ENCODE peak calls at places on chromosomes 5 and 9, in five cellular contexts. K is OCI-LY7, X is choroid plexus epithelial cell, Q is fibroblast of lung, G is fibroblast of villous mesenchyme. N is an unnamed sample.

GRCh38 chr5:140565024-140565779 is 574 bp downstream of the SLC35A4 start:
- DNase-seq in K (peak), X (peak), Q (peak), G (peak), N (no peak)

GRCh38 chr9:70425192-70425591 is 10.7 kb upstream of the KLF9 start:
- DNase-seq in K (no peak), X (no peak), Q (no peak), G (no peak), N (no peak)

GRCh38 chr9:36322462-36322861 is 64.2 kb upstream of the GNE start:
- DNase-seq in K (no peak), X (no peak), Q (no peak), G (no peak), N (no peak)

GRCh38 chr9:27528278-27528885 is 1.2 kb downstream of the MOB3B start:
- DNase-seq in K (no peak), X (peak), Q (peak), G (peak), N (no peak)

GRCh38 chr9:4507731-4508130 is 17.5 kb downstream of the SLC1A1 start:
- DNase-seq in K (no peak), X (no peak), Q (no peak), G (no peak), N (no peak)

GRCh38 chr5:143086851-143087637 is 316.4 kb downstream of the NR3C1 start:
- DNase-seq in K (no peak), X (peak), Q (peak), G (peak), N (no peak)

GRCh38 chr9:14547245-14548060 is 145.8 kb downstream of the ZDHHC21 start:
- DNase-seq in K (no peak), X (no peak), Q (no peak), G (no peak), N (no peak)

GRCh38 chr5:139848508-139849100 is 53.0 kb downstream of the PSD2 start:
- DNase-seq in K (no peak), X (no peak), Q (no peak), G (no peak), N (no peak)

GRCh38 chr9:35826071-35826701 is 2.3 kb downstream of the FAM221B start:
- DNase-seq in K (peak), X (peak), Q (peak), G (peak), N (peak)

GRCh38 chr9:131854906-131855504 is 115.1 kb upstream of the RAPGEF1 start:
- DNase-seq in K (no peak), X (peak), Q (peak), G (peak), N (no peak)

GRCh38 chr9:37902804-37903580 is 935 bp downstream of the SLC25A51 start:
- DNase-seq in K (peak), X (peak), Q (peak), G (peak), N (peak)

GRCh38 chr5:142102980-142103379 is 5.6 kb upstream of the NDFIP1 start:
- DNase-seq in K (no peak), X (no peak), Q (no peak), G (no peak), N (no peak)

GRCh38 chr5:149550608-149551226 is 522 bp downstream of the CSNK1A1 start:
- DNase-seq in K (peak), X (peak), Q (no peak), G (peak), N (no peak)

GRCh38 chr9:26735160-26735559 is 157.4 kb downstream of the CAAP1 start:
- DNase-seq in K (no peak), X (no peak), Q (no peak), G (no peak), N (no peak)

GRCh38 chr5:89065919-89066318 is 182.9 kb upstream of the MEF2C start:
- DNase-seq in K (no peak), X (no peak), Q (no peak), G (no peak), N (peak)

GRCh38 chr5:148455055-148455675 is 71.4 kb downstream of the FBXO38 start:
- DNase-seq in K (no peak), X (peak), Q (peak), G (peak), N (no peak)

GRCh38 chr5:120803282-120803681 is 339.2 kb downstream of the PRR16 start:
- DNase-seq in K (no peak), X (peak), Q (peak), G (peak), N (no peak)

GRCh38 chr5:140555747-140556312 is 1.4 kb downstream of the SRA1 start:
- DNase-seq in K (peak), X (no peak), Q (no peak), G (no peak), N (no peak)

GRCh38 chr9:30524311-30524710 is 1860.1 kb upstream of the ACO1 start:
- DNase-seq in K (no peak), X (no peak), Q (no peak), G (no peak), N (no peak)

GRCh38 chr9:77291714-77292113 is 114.4 kb downstream of the VPS13A start:
- DNase-seq in K (peak), X (peak), Q (peak), G (peak), N (no peak)

GRCh38 chr9:120904061-120904998 is 22.3 kb downstream of the TRAF1 start:
- DNase-seq in K (peak), X (no peak), Q (no peak), G (no peak), N (no peak)

GRCh38 chr9:91421022-91421765 is 2.4 kb downstream of the NFIL3 start:
- DNase-seq in K (no peak), X (peak), Q (peak), G (peak), N (no peak)

DNA sequence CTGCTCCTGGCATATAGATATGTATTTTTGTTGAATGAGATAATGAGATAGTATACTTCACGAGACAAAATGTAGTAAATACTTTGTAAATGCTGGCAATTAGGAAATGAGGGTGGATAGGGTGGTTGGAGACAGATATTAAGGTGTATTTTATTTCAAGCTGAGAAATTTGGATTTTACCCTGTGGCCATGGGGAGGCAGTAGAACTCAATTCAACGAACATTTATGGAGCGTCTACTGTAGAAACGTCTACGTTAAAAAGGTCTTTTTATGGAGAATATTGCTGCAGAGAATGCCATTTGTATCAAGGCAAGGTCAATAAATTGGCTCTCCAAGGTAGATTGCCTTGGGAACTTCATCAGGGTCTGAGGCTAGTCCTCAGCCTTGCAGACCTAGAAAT is 21.5 kb upstream of the RALGPS1 start:
- DNase-seq in K (peak), X (peak), Q (no peak), G (no peak), N (no peak)
- TF ChIP-seq CTCF in K (peak), X (peak), Q (peak), G (no peak), N (peak)

DNA sequence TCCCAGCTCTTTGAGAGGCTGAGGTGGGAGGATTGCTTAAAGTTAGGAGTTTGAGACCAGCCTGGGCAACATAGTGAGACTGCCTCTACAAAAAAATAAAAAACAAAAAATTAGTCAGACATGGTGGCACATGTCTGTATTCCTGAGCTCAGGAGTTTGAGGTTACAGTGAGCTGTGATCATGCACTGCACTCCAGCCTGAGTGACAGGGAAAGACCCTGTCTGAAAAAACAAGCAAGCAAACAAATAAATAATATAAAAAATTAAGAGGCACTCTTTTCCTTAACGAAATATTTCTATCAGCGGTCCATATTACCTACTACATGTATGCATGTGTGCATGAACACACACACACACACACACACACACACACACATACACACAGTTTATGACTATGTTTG is 20.9 kb upstream of the FOCAD start:
- DNase-seq in K (no peak), X (no peak), Q (no peak), G (no peak), N (no peak)
- H3K4me3 ChIP-seq in K (no peak), X (no peak), Q (no peak), G (no peak), N (no peak)

GRCh38 chr5:1557114-1557873 is 33.5 kb upstream of the LPCAT1 start:
- DNase-seq in K (no peak), X (no peak), Q (no peak), G (no peak), N (no peak)
- TF ChIP-seq CTCF in K (no peak), X (no peak), Q (no peak), G (no peak), N (no peak)

GRCh38 chr9:74282526-74283253 is 214.4 kb upstream of the RORB start:
- DNase-seq in K (no peak), X (no peak), Q (no peak), G (no peak), N (no peak)
- H3K4me3 ChIP-seq in K (no peak), X (no peak), Q (no peak), G (no peak), N (no peak)

GRCh38 chr5:172840077-172840777 is 6.2 kb downstream of the ERGIC1 start:
- DNase-seq in K (no peak), X (peak), Q (no peak), G (peak), N (no peak)

GRCh38 chr5:172841258-172841657 is 7.2 kb downstream of the ERGIC1 start:
- DNase-seq in K (no peak), X (no peak), Q (no peak), G (no peak), N (no peak)

GRCh38 chr5:172839669-172840068 is 5.6 kb downstream of the ERGIC1 start:
- DNase-seq in K (no peak), X (no peak), Q (no peak), G (no peak), N (no peak)

GRCh38 chr5:172838151-172838875 is 4.3 kb downstream of the ERGIC1 start:
- DNase-seq in K (no peak), X (no peak), Q (no peak), G (no peak), N (no peak)

DNA sequence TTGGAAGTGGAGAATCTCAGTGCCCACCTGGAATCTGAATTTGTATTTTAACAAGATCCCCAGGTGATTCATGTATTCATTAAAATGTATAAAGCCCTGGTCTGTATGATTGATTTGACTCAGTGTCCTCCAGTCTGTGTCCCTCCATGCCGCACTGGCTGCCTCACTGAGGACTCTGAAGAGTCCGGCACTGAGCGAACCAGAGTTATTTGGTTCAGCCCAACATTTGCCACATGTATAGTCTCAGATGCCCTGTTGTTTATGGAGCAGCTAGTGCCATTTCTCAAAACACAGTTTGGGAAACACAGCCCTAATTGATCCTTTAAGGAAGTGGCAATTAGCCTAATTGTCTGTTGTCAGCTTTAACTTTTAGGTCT is 6.7 kb downstream of the ERGIC1 start:
- DNase-seq in K (no peak), X (no peak), Q (no peak), G (no peak), N (no peak)
- TF ChIP-seq CTCF in K (no peak), X (no peak), Q (no peak), G (no peak), N (no peak)

DNA sequence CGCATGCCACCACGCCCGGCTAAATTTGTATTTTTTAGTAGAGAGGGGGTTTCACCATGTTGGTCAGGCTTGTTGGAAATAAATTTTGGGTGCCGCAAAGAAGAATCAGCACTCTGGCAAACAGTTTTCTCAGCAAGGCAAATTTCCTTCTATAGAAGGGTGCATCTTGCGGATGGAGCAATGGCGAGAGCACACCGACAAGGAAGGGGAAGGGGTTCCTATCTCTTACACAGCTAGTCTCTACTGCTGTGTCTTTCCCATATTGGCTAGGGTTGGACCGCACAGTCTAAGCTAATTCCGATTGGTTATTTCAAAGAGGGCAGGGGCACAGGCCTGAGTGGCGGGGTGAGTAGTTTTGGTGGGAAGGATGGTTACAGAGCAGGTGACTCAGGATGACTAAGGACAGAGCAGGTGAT is 707 bp downstream of the GTF3C5 start:
- DNase-seq in K (no peak), X (no peak), Q (no peak), G (no peak), N (no peak)
- H3K4me3 ChIP-seq in K (peak), X (peak), Q (peak), G (peak), N (peak)

GRCh38 chr5:103522586-103522985 is 40.0 kb downstream of the NUDT12 start:
- DNase-seq in K (no peak), X (peak), Q (no peak), G (no peak), N (no peak)

GRCh38 chr5:103525366-103525765 is 37.2 kb downstream of the NUDT12 start:
- DNase-seq in K (no peak), X (no peak), Q (no peak), G (peak), N (no peak)

GRCh38 chr5:103523319-103523718 is 39.3 kb downstream of the NUDT12 start:
- DNase-seq in K (no peak), X (no peak), Q (no peak), G (no peak), N (no peak)

GRCh38 chr5:103514381-103514780 is 48.2 kb downstream of the NUDT12 start:
- DNase-seq in K (no peak), X (no peak), Q (no peak), G (no peak), N (no peak)

GRCh38 chr5:103519550-103519949 is 43.0 kb downstream of the NUDT12 start:
- DNase-seq in K (no peak), X (peak), Q (no peak), G (no peak), N (no peak)
- TF ChIP-seq CTCF in K (peak), X (peak), Q (peak), G (peak), N (peak)

GRCh38 chr9:78692871-78693270 is 395.9 kb downstream of the PSAT1 start:
- DNase-seq in K (no peak), X (no peak), Q (peak), G (no peak), N (no peak)

GRCh38 chr9:78697653-78698052 is 400.7 kb downstream of the PSAT1 start:
- DNase-seq in K (no peak), X (no peak), Q (peak), G (no peak), N (no peak)

GRCh38 chr9:78694950-78695349 is 398.0 kb downstream of the PSAT1 start:
- DNase-seq in K (peak), X (no peak), Q (no peak), G (no peak), N (no peak)

GRCh38 chr9:78691531-78691930 is 394.6 kb downstream of the PSAT1 start:
- DNase-seq in K (no peak), X (no peak), Q (peak), G (no peak), N (no peak)

DNA sequence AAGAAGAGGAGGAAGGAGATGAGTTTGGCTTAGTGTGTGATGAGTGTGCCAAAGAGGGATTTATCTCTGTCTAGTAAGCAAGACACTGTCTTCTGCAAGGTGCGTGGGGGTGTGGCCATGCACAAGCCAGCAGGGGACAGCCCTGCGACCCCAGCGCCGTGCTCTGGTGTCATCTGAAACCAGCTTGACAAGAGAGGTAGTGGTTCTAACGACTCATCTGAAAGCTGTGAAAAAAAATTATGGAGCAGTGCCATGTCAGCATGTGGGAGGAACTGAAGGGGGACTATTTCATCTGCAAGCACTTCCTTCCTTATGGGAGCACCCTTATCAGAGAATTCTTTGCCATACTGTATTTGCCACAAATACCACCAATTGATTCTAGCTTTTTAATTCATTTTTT is 398.6 kb downstream of the PSAT1 start:
- DNase-seq in K (no peak), X (no peak), Q (no peak), G (no peak), N (no peak)
- H3K4me3 ChIP-seq in K (no peak), X (no peak), Q (no peak), G (no peak), N (no peak)

GRCh38 chr5:10333154-10334006 is 20.1 kb upstream of the MARCHF6 start:
- DNase-seq in K (no peak), X (peak), Q (peak), G (no peak), N (no peak)
- TF ChIP-seq CTCF in K (no peak), X (no peak), Q (no peak), G (peak), N (no peak)

N was measured in GM12864.